ENCODE peak calls at places on chromosomes 12 and 14, in seven cellular contexts. B is amygdala; E is CD8-positive, alpha-beta memory T cell; A is A172; T is HEK293T; Q is tibial nerve; P is RCC 7860. I is an unnamed sample.

GRCh38 chr12:49121047-49121696 is 10.0 kb downstream of the TUBA1B start:
- DNase-seq in B (no peak), E (no peak), A (peak; percentile 72), T (peak; percentile 58), Q (no peak), P (peak; percentile 67), I (peak; percentile 73)

GRCh38 chr12:48165089-48166031 is 8.0 kb upstream of the ASB8 start:
- DNase-seq in B (no peak), E (peak; percentile 33), A (peak; percentile 60), T (peak; percentile 56), Q (no peak), P (peak; percentile 25), I (peak; percentile 61)

GRCh38 chr12:38771871-38772270 is 133.5 kb downstream of the CPNE8 start:
- DNase-seq in B (no peak), E (no peak), A (peak; percentile 3), T (no peak), Q (no peak), P (no peak), I (no peak)

GRCh38 chr12:52027085-52027843 is 20.5 kb downstream of the TAMALIN start:
- DNase-seq in B (no peak), E (no peak), A (no peak), T (no peak), Q (no peak), P (no peak), I (no peak)

GRCh38 chr12:12327802-12328201 is 22.2 kb downstream of the MANSC1 start:
- DNase-seq in B (no peak), E (no peak), A (peak; percentile 60), T (peak; percentile 42), Q (no peak), P (peak; percentile 61), I (peak; percentile 52)

GRCh38 chr14:23361320-23361719 is 3.7 kb downstream of the EFS start:
- DNase-seq in B (no peak), E (no peak), A (no peak), T (no peak), Q (no peak), P (no peak), I (no peak)

GRCh38 chr14:104527857-104528459 is 51.6 kb upstream of the C14orf180 start:
- DNase-seq in B (no peak), E (no peak), A (no peak), T (no peak), Q (no peak), P (no peak), I (no peak)

GRCh38 chr14:64580451-64580850 is 30.7 kb downstream of the PPP1R36 start:
- DNase-seq in B (no peak), E (no peak), A (no peak), T (no peak), Q (no peak), P (no peak), I (no peak)

GRCh38 chr14:102013669-102014200 is 49.4 kb downstream of the DYNC1H1 start:
- DNase-seq in B (no peak), E (no peak), A (no peak), T (no peak), Q (no peak), P (no peak), I (no peak)

GRCh38 chr12:122886851-122887816 is 8.8 kb downstream of the VPS37B start:
- DNase-seq in B (no peak), E (no peak), A (peak; percentile 83), T (no peak), Q (no peak), P (peak; percentile 83), I (peak; percentile 87)

GRCh38 chr14:61963926-61964325 is 201.7 kb downstream of the SNAPC1 start:
- DNase-seq in B (no peak), E (no peak), A (no peak), T (no peak), Q (no peak), P (no peak), I (no peak)

GRCh38 chr14:29222671-29223268 is 456.2 kb downstream of the FOXG1 start:
- DNase-seq in B (no peak), E (no peak), A (peak; percentile 30), T (peak; percentile 32), Q (no peak), P (peak; percentile 13), I (peak; percentile 40)

GRCh38 chr14:77590845-77591506 is 25.5 kb downstream of the SPTLC2 start:
- DNase-seq in B (no peak), E (no peak), A (no peak), T (no peak), Q (no peak), P (no peak), I (no peak)

GRCh38 chr12:89456565-89456964 is 68.0 kb downstream of the GALNT4 start:
- DNase-seq in B (no peak), E (no peak), A (no peak), T (no peak), Q (no peak), P (no peak), I (no peak)

GRCh38 chr14:91059576-91060471 is 617 bp downstream of the RPS6KA5 start:
- DNase-seq in B (peak; percentile 20), E (peak; percentile 53), A (no peak), T (peak; percentile 55), Q (peak; percentile 19), P (peak; percentile 7), I (peak; percentile 89)

GRCh38 chr12:49548822-49549648 is 10.2 kb downstream of the KCNH3 start:
- DNase-seq in B (no peak), E (no peak), A (no peak), T (no peak), Q (no peak), P (no peak), I (peak; percentile 24)

GRCh38 chr12:23253191-23253590 is 628.2 kb downstream of the ETNK1 start:
- DNase-seq in B (no peak), E (no peak), A (no peak), T (no peak), Q (no peak), P (peak; percentile 8), I (no peak)

GRCh38 chr12:30002677-30003076 is 218.9 kb upstream of the TMTC1 start:
- DNase-seq in B (no peak), E (no peak), A (no peak), T (no peak), Q (no peak), P (no peak), I (no peak)

GRCh38 chr12:92927436-92928116 is 1.5 kb downstream of the EEA1 start:
- DNase-seq in B (no peak), E (no peak), A (peak; percentile 63), T (no peak), Q (no peak), P (peak; percentile 76), I (no peak)

GRCh38 chr12:56634242-56634836 is 4.2 kb upstream of the BAZ2A start:
- DNase-seq in B (peak; percentile 31), E (peak; percentile 11), A (peak; percentile 28), T (peak; percentile 31), Q (no peak), P (no peak), I (peak; percentile 48)

GRCh38 chr12:57086951-57087688 is 1.8 kb upstream of the NAB2 start:
- DNase-seq in B (peak; percentile 48), E (peak; percentile 90), A (peak; percentile 64), T (no peak), Q (peak; percentile 90), P (peak; percentile 59), I (peak; percentile 89)

GRCh38 chr12:77049767-77050353 is 15.5 kb downstream of the E2F7 start:
- DNase-seq in B (no peak), E (no peak), A (peak; percentile 47), T (peak; percentile 63), Q (no peak), P (peak; percentile 53), I (peak; percentile 64)

GRCh38 chr12:1918875-1919236 is 404 bp upstream of the CACNA2D4 start:
- DNase-seq in B (no peak), E (no peak), A (no peak), T (peak; percentile 5), Q (no peak), P (no peak), I (no peak)

GRCh38 chr14:45169906-45170305 is 34.2 kb downstream of the FANCM start:
- DNase-seq in B (no peak), E (no peak), A (no peak), T (no peak), Q (no peak), P (no peak), I (no peak)

GRCh38 chr12:95385246-95385645 is 88.7 kb upstream of the METAP2 start:
- DNase-seq in B (no peak), E (no peak), A (no peak), T (no peak), Q (no peak), P (no peak), I (peak; percentile 59)

GRCh38 chr12:24470050-24470449 is 478.9 kb downstream of the BCAT1 start:
- DNase-seq in B (no peak), E (no peak), A (no peak), T (no peak), Q (no peak), P (no peak), I (no peak)

GRCh38 chr14:34203271-34203722 is 252.4 kb upstream of the EGLN3 start:
- DNase-seq in B (no peak), E (no peak), A (no peak), T (no peak), Q (no peak), P (no peak), I (no peak)

GRCh38 chr12:127881371-127882140 is 385.4 kb upstream of the TMEM132C start:
- DNase-seq in B (no peak), E (no peak), A (peak; percentile 2), T (no peak), Q (no peak), P (no peak), I (no peak)

GRCh38 chr14:30303350-30303749 is 255.6 kb upstream of the G2E3 start:
- DNase-seq in B (no peak), E (no peak), A (no peak), T (no peak), Q (no peak), P (no peak), I (no peak)

GRCh38 chr12:127284021-127284420 is 982.9 kb upstream of the TMEM132C start:
- DNase-seq in B (no peak), E (no peak), A (no peak), T (no peak), Q (no peak), P (no peak), I (no peak)

GRCh38 chr12:23221066-23221465 is 596.1 kb downstream of the ETNK1 start:
- DNase-seq in B (no peak), E (no peak), A (no peak), T (peak; percentile 45), Q (no peak), P (no peak), I (peak; percentile 53)

GRCh38 chr14:88753873-88754272 is 38.9 kb downstream of the EML5 start:
- DNase-seq in B (no peak), E (no peak), A (no peak), T (no peak), Q (no peak), P (no peak), I (no peak)

GRCh38 chr14:39593339-39593738 is 161.1 kb upstream of the FBXO33 start:
- DNase-seq in B (no peak), E (no peak), A (no peak), T (no peak), Q (no peak), P (no peak), I (no peak)

GRCh38 chr12:10069099-10069498 is 29.7 kb downstream of the CLEC1A start:
- DNase-seq in B (no peak), E (no peak), A (peak; percentile 79), T (no peak), Q (no peak), P (no peak), I (no peak)

GRCh38 chr12:59113831-59114273 is 193.5 kb upstream of the LRIG3 start:
- DNase-seq in B (peak; percentile 24), E (no peak), A (peak; percentile 75), T (peak; percentile 65), Q (peak; percentile 58), P (peak; percentile 42), I (peak; percentile 74)

GRCh38 chr12:106195638-106196037 is 52.2 kb downstream of the CKAP4 start:
- DNase-seq in B (no peak), E (no peak), A (no peak), T (no peak), Q (peak; percentile 71), P (no peak), I (no peak)

GRCh38 chr12:44654641-44655625 is 221.2 kb downstream of the NELL2 start:
- DNase-seq in B (no peak), E (no peak), A (no peak), T (no peak), Q (no peak), P (no peak), I (no peak)

I was measured in D341Med.